ENCODE peak calls at places on chromosomes 12 and 14, in five cellular contexts. O, S, I, W and D are unnamed samples.
A peak's percentile ranks its signal among the peaks of the same experiment; 100 is the strongest.

GRCh38 chr14:68514611-68515194 is 278.2 kb downstream of the ZFP36L1 start:
- DNase-seq in W (no peak), I (no peak), S (no peak), O (no peak), D (no peak)

GRCh38 chr14:60275932-60276331 is 26.9 kb downstream of the PPM1A start:
- DNase-seq in O (no peak), W (no peak), S (peak; percentile 56), I (no peak), D (no peak)

GRCh38 chr12:25119020-25119419 is 75.9 kb downstream of the DNAI7 start:
- DNase-seq in S (no peak), I (no peak), W (no peak), O (no peak), D (no peak)

GRCh38 chr12:26928661-26929060 is 9.1 kb downstream of the INTS13 start:
- DNase-seq in I (no peak), W (no peak), O (no peak), S (no peak), D (no peak)

GRCh38 chr14:103527408-103528157 is 1.4 kb upstream of the TRMT61A start:
- DNase-seq in S (no peak), I (no peak), O (no peak), W (peak; percentile 67), D (no peak)

GRCh38 chr12:58933068-58933681 is 12.9 kb upstream of the LRIG3 start:
- DNase-seq in I (no peak), S (no peak), W (no peak), O (no peak), D (no peak)

GRCh38 chr12:110848524-110848923 is 1.7 kb downstream of the CCDC63 start:
- DNase-seq in I (no peak), W (no peak), O (no peak), S (no peak), D (no peak)

GRCh38 chr12:54164402-54165145 is 24.2 kb downstream of the SMUG1 start:
- DNase-seq in O (no peak), S (no peak), I (no peak), W (no peak), D (no peak)

GRCh38 chr12:124730455-124730932 is 133.2 kb downstream of the SCARB1 start:
- DNase-seq in W (no peak), O (no peak), I (no peak), S (peak; percentile 91), D (no peak)

GRCh38 chr12:54419088-54419887 is at the start of gene ITGA5:
- DNase-seq in I (no peak), S (no peak), W (no peak), O (no peak), D (peak; percentile 73)

GRCh38 chr14:32824195-32824594 is 114.5 kb upstream of the NPAS3 start:
- DNase-seq in O (no peak), S (no peak), W (no peak), I (no peak), D (no peak)

GRCh38 chr12:105957058-105957457 is 181.7 kb downstream of the NUAK1 start:
- DNase-seq in W (no peak), I (no peak), O (no peak), S (no peak), D (no peak)

GRCh38 chr12:91406920-91407341 is 224.3 kb upstream of the DCN start:
- DNase-seq in W (peak; percentile 54), O (no peak), S (no peak), I (no peak), D (no peak)

GRCh38 chr14:37595809-37596595 is 573 bp downstream of the TTC6 start:
- DNase-seq in O (no peak), W (no peak), S (peak; percentile 99), I (no peak), D (peak; percentile 36)

GRCh38 chr14:56716705-56717104 is 93.6 kb downstream of the OTX2 start:
- DNase-seq in W (no peak), O (no peak), S (no peak), I (no peak), D (no peak)

GRCh38 chr12:115313929-115314328 is 630.0 kb upstream of the TBX3 start:
- DNase-seq in O (no peak), S (peak; percentile 80), W (no peak), I (no peak), D (no peak)

GRCh38 chr12:39807043-39807442 is 187.4 kb upstream of the ABCD2 start:
- DNase-seq in I (no peak), W (no peak), S (peak; percentile 45), O (peak; percentile 35), D (peak; percentile 48)

GRCh38 chr14:73762375-73762822 is 48.2 kb upstream of the PNMA1 start:
- DNase-seq in W (peak; percentile 79), O (no peak), S (no peak), I (no peak), D (no peak)
- TF ChIP-seq SUZ12 in W (no peak), O (no peak), S (no peak), I (no peak), D (no peak)

GRCh38 chr12:108643941-108644742 is 10.4 kb upstream of the SELPLG start:
- DNase-seq in I (no peak), W (no peak), O (no peak), S (no peak), D (no peak)

GRCh38 chr12:108647199-108647935 is 13.7 kb upstream of the SELPLG start:
- DNase-seq in O (no peak), S (no peak), I (no peak), W (no peak), D (no peak)

GRCh38 chr12:108644743-108645120 is 11.0 kb upstream of the SELPLG start:
- DNase-seq in W (no peak), I (no peak), O (no peak), S (no peak), D (no peak)

GRCh38 chr12:108646597-108647190 is 13.0 kb upstream of the SELPLG start:
- DNase-seq in O (no peak), W (no peak), S (no peak), I (no peak), D (no peak)

DNA sequence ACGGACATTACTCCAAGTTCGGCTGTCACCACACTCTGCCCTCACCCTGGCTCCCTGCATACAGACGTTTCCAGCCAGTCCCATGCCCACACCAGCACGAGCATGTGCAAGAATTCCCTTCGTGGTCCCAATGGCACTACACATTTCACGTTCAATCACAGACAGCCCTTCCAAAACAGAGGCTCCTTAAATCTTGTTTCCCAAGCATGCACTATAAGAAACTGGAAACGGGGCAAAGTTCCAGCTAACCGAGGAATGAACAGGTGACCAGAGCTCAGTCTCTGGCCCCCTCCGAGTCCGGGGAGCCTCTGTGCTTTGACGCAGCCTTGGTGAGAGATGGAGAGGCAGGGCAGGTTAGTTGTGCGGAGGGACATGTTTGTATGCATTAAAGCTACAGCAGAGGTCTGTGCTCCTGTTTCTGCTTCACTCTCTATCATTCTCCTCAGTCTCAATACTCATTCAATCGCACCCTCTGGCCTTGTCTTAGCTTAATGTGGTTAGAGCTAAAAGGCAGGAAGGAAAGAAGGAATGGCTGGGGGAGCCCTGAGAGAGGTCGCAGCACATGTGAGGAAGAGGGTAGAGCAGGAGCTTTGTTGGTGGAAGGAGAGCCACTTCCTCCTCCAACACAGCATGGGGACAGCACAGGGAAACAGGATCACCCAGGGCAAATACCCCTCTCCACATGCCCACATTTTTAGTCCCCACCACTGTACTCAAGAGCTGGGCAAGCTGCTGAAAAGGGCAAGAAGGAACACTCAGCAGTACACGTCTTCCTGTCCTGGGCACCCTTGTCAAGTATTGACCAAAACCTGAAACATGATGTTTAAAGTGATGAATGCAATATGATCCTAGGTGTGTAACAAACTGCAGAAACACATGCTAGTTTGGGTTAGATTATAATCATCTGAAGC is 12.2 kb upstream of the SELPLG start:
- DNase-seq in I (no peak), W (no peak), O (no peak), S (no peak), D (no peak)
- TF ChIP-seq SUZ12 in I (no peak), W (no peak), O (no peak), S (no peak), D (no peak)

GRCh38 chr14:76866469-76866868 is 40.3 kb downstream of the LRRC74A start:
- DNase-seq in W (no peak), O (no peak), S (no peak), I (no peak), D (no peak)

GRCh38 chr14:76867536-76868452 is 41.6 kb downstream of the LRRC74A start:
- DNase-seq in O (no peak), S (no peak), W (no peak), I (no peak), D (no peak)

GRCh38 chr14:76870146-76870545 is 43.9 kb downstream of the LRRC74A start:
- DNase-seq in O (no peak), W (no peak), S (peak; percentile 16), I (no peak), D (peak; percentile 23)

GRCh38 chr14:76872796-76873432 is 46.7 kb downstream of the LRRC74A start:
- DNase-seq in I (no peak), W (no peak), S (peak; percentile 14), O (peak; percentile 46), D (peak; percentile 73)

DNA sequence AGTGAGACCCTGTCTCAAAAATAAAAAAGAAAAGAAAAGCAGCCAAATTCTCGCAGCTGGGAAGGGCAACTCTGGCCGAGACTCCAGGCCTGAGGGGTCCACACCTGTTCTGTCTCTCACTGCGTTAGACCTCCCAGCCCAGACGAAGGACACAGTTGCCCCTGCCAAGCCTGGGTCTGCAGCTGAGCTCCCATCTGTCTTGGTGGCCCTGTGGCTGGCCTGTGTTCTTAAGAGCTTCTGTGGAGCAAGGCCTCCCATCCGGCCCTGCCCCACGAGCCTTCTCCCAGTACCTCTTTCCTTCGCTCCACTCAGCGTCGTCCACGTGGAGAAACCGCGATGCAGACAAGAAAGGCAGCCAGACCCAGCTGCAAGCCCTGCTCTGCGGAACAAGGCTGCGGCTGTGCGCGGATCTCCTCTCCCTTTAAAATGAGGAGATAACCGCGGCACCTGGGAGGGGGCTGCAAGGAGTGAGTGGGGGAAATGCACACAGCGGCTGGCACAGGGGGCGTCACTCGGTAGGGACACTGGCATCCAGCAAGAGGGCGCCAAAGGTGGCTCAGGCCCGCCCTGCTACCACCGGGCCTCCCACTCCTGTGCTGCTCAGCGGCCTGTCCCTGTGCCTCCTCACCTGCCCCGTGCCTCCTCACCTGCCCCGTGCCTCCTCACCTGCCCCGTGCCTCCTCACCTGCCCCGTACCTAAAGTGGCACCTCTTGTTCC is 42.4 kb downstream of the LRRC74A start:
- DNase-seq in W (no peak), O (no peak), S (no peak), I (no peak), D (no peak)
- TF ChIP-seq SUZ12 in W (no peak), O (no peak), S (no peak), I (no peak), D (no peak)

DNA sequence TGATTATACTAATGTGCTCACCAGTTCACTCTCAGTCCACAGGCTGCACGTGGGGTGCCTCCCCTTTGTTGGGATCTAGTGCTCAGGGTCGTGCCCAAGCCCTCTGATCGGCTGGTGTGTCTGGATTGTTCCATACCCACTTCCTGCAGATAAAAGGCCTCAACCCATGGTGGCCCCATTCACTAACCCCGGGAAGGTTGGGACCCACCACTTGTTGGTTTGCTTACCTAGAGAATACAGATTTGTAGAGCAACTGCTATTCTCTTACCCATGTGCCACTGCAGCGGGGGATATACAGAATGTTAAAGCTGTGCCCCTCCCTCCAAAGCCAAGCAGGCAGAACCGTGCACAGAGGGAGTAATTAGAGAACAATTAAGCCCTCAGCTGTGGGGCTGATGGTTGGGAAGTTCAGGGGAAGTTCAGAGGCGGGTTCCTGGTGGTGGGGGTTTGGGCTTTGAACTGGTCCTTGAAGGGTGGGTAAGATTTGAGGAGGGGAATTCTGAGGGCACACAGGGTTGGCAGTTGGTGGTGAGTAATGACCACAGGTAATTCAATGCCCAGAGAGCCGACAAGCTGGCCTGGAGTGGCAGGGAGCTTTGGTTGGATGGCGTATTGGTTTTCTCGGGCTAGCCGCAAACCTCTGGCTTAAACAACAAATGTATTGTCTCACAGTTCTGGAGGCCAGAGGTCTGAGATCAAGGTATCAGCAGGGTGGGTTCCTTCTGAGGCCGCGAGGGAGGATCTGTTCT is 68.8 kb downstream of the ADCK1 start:
- DNase-seq in I (no peak), W (no peak), S (no peak), O (no peak), D (no peak)
- TF ChIP-seq SUZ12 in I (no peak), W (no peak), S (no peak), O (no peak), D (no peak)